ENCODE peak calls at places on chromosomes 13 and 19, in six cellular contexts. Y is HepG2, J is GM12878, A is K562, X is H1, C is HCT116. N is an unnamed sample.

GRCh38 chr19:8390617-8390981 is 439 bp downstream of the RAB11B start:
- DNase-seq in Y (peak), J (peak), A (peak), X (peak), C (peak), N (peak)

GRCh38 chr13:24286624-24287023 is 22.8 kb upstream of the C1QTNF9 start:
- DNase-seq in Y (no peak), J (no peak), A (no peak), X (no peak), C (no peak), N (no peak)

GRCh38 chr13:109989155-109989554 is 202.8 kb upstream of the IRS2 start:
- DNase-seq in Y (no peak), J (no peak), A (no peak), X (no peak), C (no peak), N (no peak)

GRCh38 chr19:41264581-41265375 is 606 bp downstream of the HNRNPUL1 start:
- DNase-seq in Y (peak), J (no peak), A (peak), X (no peak), C (no peak), N (peak)

GRCh38 chr13:22049384-22049783 is 378.5 kb downstream of the FGF9 start:
- DNase-seq in Y (no peak), J (no peak), A (no peak), X (no peak), C (no peak), N (no peak)

GRCh38 chr13:24742294-24742693 is 21.7 kb upstream of the RNF17 start:
- DNase-seq in Y (no peak), J (no peak), A (no peak), X (no peak), C (no peak), N (peak)

GRCh38 chr13:40665754-40666057 is 735 bp downstream of the FOXO1 start:
- DNase-seq in Y (no peak), J (no peak), A (peak), X (no peak), C (no peak), N (no peak)

GRCh38 chr13:32048816-32049215 is 17.2 kb downstream of the FRY start:
- DNase-seq in Y (peak), J (no peak), A (no peak), X (no peak), C (no peak), N (no peak)

GRCh38 chr19:16200776-16201391 is 3.2 kb downstream of the AP1M1 start:
- DNase-seq in Y (no peak), J (no peak), A (no peak), X (no peak), C (no peak), N (no peak)

GRCh38 chr13:83214452-83214851 is 667.8 kb downstream of the SLITRK1 start:
- DNase-seq in Y (no peak), J (no peak), A (no peak), X (no peak), C (no peak), N (no peak)

GRCh38 chr13:80527400-80527799 is 186.5 kb upstream of the SPRY2 start:
- DNase-seq in Y (no peak), J (no peak), A (peak), X (no peak), C (no peak), N (no peak)

GRCh38 chr13:98923641-98924397 is 54.0 kb downstream of the DOCK9 start:
- DNase-seq in Y (no peak), J (no peak), A (no peak), X (no peak), C (no peak), N (no peak)

GRCh38 chr13:42696191-42696590 is 85.2 kb upstream of the FAM216B start:
- DNase-seq in Y (no peak), J (no peak), A (no peak), X (no peak), C (no peak), N (no peak)

GRCh38 chr13:92297971-92298942 is 899.8 kb downstream of the GPC5 start:
- DNase-seq in Y (no peak), J (no peak), A (peak), X (no peak), C (no peak), N (peak)

GRCh38 chr13:36148436-36148835 is 17.3 kb upstream of the DCLK1 start:
- DNase-seq in Y (no peak), J (no peak), A (no peak), X (no peak), C (no peak), N (no peak)

GRCh38 chr13:30916991-30917390 is 10.9 kb downstream of the MEDAG start:
- DNase-seq in Y (no peak), J (no peak), A (no peak), X (no peak), C (no peak), N (no peak)

GRCh38 chr19:18898533-18899408 is 2.8 kb upstream of the CERS1 start:
- DNase-seq in Y (no peak), J (no peak), A (no peak), X (no peak), C (no peak), N (no peak)

GRCh38 chr19:45340232-45340898 is at the start of gene KLC3:
- DNase-seq in Y (no peak), J (no peak), A (peak), X (no peak), C (peak), N (peak)

GRCh38 chr19:3184847-3185481 is 766 bp upstream of the NCLN start:
- DNase-seq in Y (no peak), J (no peak), A (peak), X (no peak), C (no peak), N (peak)

GRCh38 chr13:99614465-99614885 is 113.2 kb downstream of the TM9SF2 start:
- DNase-seq in Y (peak), J (no peak), A (peak), X (no peak), C (no peak), N (peak)

GRCh38 chr13:79874396-79875360 is 393.7 kb downstream of the NDFIP2 start:
- DNase-seq in Y (no peak), J (no peak), A (no peak), X (no peak), C (no peak), N (peak)

GRCh38 chr19:1251233-1251502 is 2.8 kb downstream of the MIDN start:
- DNase-seq in Y (peak), J (no peak), A (peak), X (no peak), C (no peak), N (no peak)
- H3K4me2 ChIP-seq in Y (peak), J (peak), A (peak), X (peak), C (peak), N (peak)

DNA sequence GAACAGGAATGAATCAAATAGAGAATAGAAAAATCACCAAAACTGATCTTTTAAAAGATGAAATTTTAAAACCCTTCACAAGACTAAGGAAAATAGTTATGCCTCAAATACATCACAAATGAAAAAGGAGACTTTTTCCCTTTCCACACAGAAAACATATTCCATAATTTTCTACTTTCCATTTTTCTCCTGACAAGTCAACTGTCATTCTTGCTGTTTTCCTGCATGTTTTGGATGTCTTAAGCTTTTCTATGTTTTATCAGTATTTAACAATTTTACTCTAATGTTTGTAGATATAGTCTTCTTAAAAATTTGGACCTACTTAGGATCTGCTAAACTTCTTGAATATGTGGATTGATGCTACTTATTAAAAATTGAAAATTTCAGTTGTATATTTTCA is 810.8 kb downstream of the OLFM4 start:
- DNase-seq in Y (no peak), J (no peak), A (no peak), X (no peak), C (no peak), N (no peak)
- TF ChIP-seq POLR2AphosphoS5 in Y (no peak), J (no peak), A (no peak), X (no peak), C (no peak), N (no peak)

DNA sequence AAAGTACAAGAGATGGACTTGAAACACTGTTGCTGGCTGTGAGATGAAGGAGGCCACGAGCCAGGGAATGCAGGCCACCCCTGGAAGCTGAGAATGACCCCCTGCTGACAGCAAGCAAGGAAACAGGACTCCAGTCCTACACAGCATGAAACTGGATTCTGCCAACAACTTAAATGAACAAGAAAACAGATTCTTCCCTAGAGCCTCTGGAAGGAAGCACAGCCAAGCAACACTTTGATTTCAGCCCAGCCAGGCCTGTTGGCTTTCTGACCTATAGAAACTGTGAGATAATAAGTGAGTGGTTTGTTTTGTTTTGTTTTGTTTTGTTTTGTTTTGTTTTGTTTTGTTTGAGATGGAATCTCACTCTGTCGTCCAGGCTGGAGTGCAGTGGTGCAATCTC is 105.3 kb upstream of the CACNA1A start:
- DNase-seq in Y (no peak), J (no peak), A (no peak), X (no peak), C (no peak), N (no peak)
- H3K4me2 ChIP-seq in Y (no peak), J (no peak), A (no peak), X (no peak), C (no peak), N (no peak)

DNA sequence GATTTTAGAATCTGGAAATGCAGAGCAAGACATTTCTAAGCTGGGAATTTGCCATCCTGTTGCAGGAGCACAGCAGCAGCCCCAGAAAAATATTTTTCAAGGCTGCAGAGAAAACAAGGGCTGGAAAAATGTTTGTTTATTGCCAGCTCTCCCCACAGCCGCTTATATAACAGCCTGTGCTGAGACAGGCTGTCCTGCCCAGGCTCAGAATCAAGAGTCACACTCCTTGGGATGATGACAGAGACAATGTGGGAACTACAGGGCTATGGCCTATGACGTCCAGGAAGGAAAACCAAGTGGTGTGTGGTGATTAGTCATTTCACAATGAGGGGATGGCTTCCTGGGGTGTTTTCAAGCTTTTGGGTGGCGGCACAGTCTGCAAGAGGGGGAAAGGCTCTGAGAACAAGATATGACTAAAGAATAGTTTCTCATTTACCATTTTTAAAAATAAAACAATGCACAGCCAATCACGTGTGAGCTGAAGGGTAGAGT is 136.3 kb upstream of the SERP2 start:
- DNase-seq in Y (no peak), J (peak), A (no peak), X (no peak), C (no peak), N (no peak)
- TF ChIP-seq POLR2AphosphoS5 in Y (no peak), J (no peak), A (no peak), X (no peak), C (no peak), N (no peak)